ENCODE peak calls at places on chromosome 7, in four cellular contexts. N is A549, U is NB4, V is endothelial cell of umbilical vein. S is an unnamed sample.
A peak's percentile ranks its signal among the peaks of the same experiment; 100 is the strongest.

GRCh38 chr7:102395620-102395957 is 574 bp upstream of the PRKRIP1 start:
- DNase-seq in N (no peak), U (peak; percentile 27), V (no peak), S (no peak)

GRCh38 chr7:36506820-36507219 is 117.2 kb downstream of the ANLN start:
- DNase-seq in N (peak; percentile 27), U (no peak), V (no peak), S (no peak)

GRCh38 chr7:111381590-111381989 is 180.7 kb downstream of the IMMP2L start:
- DNase-seq in N (no peak), U (no peak), V (no peak), S (no peak)

GRCh38 chr7:28179081-28180030 is 1.2 kb downstream of the JAZF1 start:
- DNase-seq in N (peak; percentile 53), U (peak; percentile 89), V (peak; percentile 21), S (peak; percentile 81)

GRCh38 chr7:1225462-1226154 is 7.1 kb upstream of the UNCX start:
- DNase-seq in N (no peak), U (peak; percentile 76), V (no peak), S (peak; percentile 77)

GRCh38 chr7:111735661-111736323 is 173.5 kb upstream of the IMMP2L start:
- DNase-seq in N (peak; percentile 75), U (peak; percentile 74), V (peak; percentile 75), S (peak; percentile 89)

GRCh38 chr7:99881370-99881769 is 4.5 kb upstream of the OR2AE1 start:
- DNase-seq in N (no peak), U (no peak), V (no peak), S (peak; percentile 34)

GRCh38 chr7:66683770-66684123 is 55.1 kb downstream of the KCTD7 start:
- DNase-seq in N (no peak), U (no peak), V (no peak), S (peak; percentile 39)

GRCh38 chr7:56092789-56093531 is at the start of gene PHKG1:
- DNase-seq in N (peak; percentile 58), U (peak; percentile 39), V (peak; percentile 80), S (peak; percentile 34)

DNA sequence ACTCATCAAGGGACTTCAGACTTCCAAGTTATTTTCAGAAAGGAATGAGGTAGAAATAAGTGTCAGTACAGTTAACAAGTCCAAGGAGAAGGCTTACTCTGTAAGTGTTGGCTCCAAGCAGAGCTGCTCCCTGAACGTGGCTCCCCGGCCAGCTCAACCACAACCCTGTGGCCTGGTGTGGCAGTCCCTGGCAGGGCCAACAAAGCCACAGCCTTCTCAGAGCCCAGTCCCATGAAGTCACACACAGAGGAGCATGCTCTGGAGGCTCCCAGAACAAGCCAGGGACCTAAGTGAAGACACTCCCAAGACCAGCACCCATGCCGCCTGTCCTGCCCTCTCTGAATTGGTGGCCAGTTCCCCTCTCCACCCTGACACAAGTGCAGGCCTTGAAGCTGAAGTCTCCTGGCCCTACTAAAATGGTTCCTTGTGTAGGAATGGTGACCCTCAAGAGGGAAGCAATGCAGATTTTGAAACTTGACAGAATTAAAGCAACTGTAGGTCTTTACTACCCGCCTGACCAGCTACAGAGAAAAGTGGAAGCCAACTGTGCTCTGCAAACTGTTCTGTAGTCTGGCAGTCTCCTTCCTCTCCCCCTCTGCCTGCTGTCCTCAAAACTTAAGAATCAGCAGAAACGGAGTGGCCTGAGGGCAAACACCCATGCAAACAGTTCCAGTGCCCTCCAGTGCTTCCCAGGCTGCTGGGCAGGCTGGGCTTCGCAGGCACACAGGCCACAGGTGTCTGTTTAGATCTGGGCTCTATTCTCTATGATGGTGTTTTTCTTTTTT is 51.1 kb downstream of the NOD1 start:
- DNase-seq in N (no peak), U (no peak), V (no peak), S (no peak)
- TF ChIP-seq MYC in N (no peak), U (no peak), V (no peak), S (no peak)

GRCh38 chr7:140398821-140399220 is 491 bp upstream of the SLC37A3 start:
- DNase-seq in N (no peak), U (no peak), V (peak; percentile 6), S (no peak)

GRCh38 chr7:140400381-140400780 is 2.1 kb upstream of the SLC37A3 start:
- DNase-seq in N (no peak), U (no peak), V (peak; percentile 18), S (no peak)

GRCh38 chr7:140402178-140402835 is 1.6 kb upstream of the RAB19 start:
- DNase-seq in N (no peak), U (peak; percentile 55), V (no peak), S (no peak)

GRCh38 chr7:140393756-140394306 is 4.5 kb downstream of the SLC37A3 start:
- DNase-seq in N (no peak), U (no peak), V (no peak), S (no peak)

DNA sequence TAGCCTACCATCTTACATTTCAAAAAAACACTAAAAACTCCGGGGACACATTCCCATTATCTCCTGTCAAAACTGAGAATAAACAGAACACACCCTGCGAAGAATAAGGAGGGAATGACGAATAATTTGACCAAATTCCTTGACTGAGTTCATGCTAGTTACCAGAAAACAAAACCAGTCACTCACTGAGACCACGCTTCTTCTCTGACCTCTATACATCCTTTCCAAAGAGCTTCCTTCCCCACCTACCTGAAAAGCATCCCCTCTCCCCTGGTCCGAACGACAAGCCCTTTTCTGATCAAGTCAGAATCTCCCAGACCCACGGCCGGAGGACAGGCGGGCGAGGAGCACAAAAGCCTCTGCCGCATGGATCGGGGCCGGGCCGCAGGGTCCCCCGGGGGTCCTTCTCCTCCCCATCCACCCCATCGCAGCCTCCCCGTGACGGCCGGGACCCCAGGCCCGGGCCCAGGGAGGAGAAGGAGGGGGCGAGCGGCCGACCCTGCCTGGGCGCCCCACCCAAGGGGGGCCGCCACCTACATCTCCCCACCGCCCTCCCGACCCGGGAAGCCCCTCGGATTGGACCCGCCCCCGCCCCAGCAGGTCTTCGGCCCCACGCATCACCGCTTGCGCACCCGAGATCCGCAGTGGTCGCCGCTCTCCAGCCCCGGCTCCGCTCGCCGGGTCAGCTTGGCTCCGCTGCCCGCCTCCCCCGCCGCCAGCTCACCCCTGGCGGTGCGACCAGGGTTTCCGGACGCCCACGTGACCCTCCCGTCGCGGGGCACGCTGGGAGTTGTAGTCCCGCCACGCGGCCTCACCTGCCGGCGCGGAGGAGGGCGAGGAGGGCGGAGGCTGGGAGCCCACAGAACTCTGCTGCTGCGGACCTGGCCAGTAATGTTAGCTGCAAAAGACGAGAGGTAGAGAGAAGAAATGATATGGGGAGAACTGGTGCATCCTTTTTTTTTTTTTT is at the start of gene SLC37A3:
- DNase-seq in N (peak; percentile 75), U (peak; percentile 69), V (peak; percentile 74), S (peak; percentile 97)
- TF ChIP-seq CTCF in N (no peak), U (no peak), V (no peak), S (no peak)

GRCh38 chr7:2688409-2689342 is 674 bp downstream of the AMZ1 start:
- DNase-seq in N (no peak), U (no peak), V (no peak), S (no peak)
- TF ChIP-seq MYC in N (no peak), U (no peak), V (no peak), S (no peak)

GRCh38 chr7:151599401-151600227 is 79.9 kb upstream of the RHEB start:
- DNase-seq in N (peak; percentile 66), U (no peak), V (peak; percentile 85), S (no peak)
- TF ChIP-seq CTCF in N (no peak), U (no peak), V (no peak), S (no peak)

DNA sequence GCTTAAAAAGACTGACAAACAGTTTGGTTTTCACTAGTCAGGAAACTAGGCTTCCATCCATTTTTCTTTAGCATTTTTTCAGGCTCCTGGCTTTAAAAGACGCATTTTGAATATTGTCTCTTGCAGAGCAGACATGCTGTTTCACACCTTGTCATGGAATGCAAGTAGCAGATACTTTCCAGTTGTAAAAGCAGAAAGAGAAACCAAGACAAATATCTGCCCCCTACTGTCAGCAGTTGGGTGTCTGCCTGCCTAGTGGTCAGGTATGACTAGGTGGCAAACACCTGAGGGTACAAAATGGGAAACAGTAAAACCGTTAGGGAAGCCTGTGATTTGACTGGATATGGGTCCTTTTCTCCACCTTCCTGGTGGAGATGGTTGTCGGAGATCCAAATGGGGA is 139.8 kb downstream of the CCDC71L start:
- DNase-seq in N (no peak), U (no peak), V (no peak), S (no peak)
- TF ChIP-seq MYC in N (no peak), U (no peak), V (no peak), S (no peak)

GRCh38 chr7:27161214-27161720 is 4.1 kb downstream of the HOXA9 start:
- DNase-seq in N (no peak), U (peak; percentile 83), V (no peak), S (peak; percentile 26)
- TF ChIP-seq CTCF in N (no peak), U (no peak), V (no peak), S (no peak)

DNA sequence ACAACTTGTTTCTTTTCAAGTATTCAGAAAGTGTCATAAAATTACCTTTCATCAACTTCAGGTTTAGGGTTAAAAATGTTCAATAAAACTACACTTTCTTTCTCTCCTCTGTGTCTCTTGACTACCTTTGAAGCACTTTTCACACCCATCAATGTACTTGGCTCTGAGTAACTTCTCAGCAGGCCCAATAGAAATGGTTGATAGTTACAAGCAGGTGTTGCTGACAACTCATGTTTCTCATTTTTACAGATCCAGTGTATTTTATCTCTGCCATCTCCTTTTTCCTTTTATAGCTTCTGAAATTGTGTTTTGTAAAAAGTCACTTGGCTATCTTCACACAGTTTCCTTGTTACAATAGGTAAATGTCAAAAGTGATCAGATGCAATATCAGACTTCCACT is 348.0 kb downstream of the PHTF2 start:
- DNase-seq in N (no peak), U (no peak), V (no peak), S (no peak)
- TF ChIP-seq MYC in N (no peak), U (no peak), V (no peak), S (no peak)

GRCh38 chr7:25029075-25029474 is 49.1 kb upstream of the OSBPL3 start:
- DNase-seq in N (no peak), U (no peak), V (no peak), S (no peak)

GRCh38 chr7:25034136-25034535 is 54.2 kb upstream of the OSBPL3 start:
- DNase-seq in N (no peak), U (no peak), V (no peak), S (no peak)

GRCh38 chr7:25031007-25031406 is 51.0 kb upstream of the OSBPL3 start:
- DNase-seq in N (no peak), U (no peak), V (no peak), S (no peak)

GRCh38 chr7:25032774-25033743 is 53.1 kb upstream of the OSBPL3 start:
- DNase-seq in N (no peak), U (no peak), V (no peak), S (no peak)

DNA sequence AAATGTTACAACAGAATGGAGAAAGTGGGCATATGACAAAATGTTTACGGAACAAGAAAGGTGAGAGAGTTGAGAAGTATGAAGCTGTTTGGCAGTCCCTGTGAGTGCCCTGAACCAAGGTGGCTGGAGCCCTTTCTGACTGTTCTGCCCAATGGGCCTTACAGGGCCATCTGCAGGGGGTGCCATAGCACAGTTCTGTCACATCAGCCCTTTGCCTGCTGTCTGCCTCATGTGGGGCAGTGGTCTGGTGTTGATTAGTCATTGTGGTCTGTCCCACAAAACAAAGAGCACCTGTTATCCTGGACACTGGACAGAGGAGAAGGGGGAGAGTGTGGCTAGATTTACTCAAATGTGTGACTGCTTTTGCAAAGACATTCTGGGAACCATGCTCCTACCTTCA is 51.5 kb upstream of the OSBPL3 start:
- DNase-seq in N (no peak), U (peak; percentile 27), V (no peak), S (peak; percentile 16)
- TF ChIP-seq CTCF in N (no peak), U (peak; percentile 13), V (no peak), S (peak; percentile 34)

S was measured in K562.